ENCODE peak calls at places on chromosome 7, in eight cellular contexts. D is HEK293T, V is brain microvascular endothelial cell, A is Panc1, H is NCI-H82, E is fibroblast of the conjunctiva, C is NCI-H1417, S is bronchial epithelial cell. X is an unnamed sample.

GRCh38 chr7:156746891-156747290 is 106.3 kb downstream of the RNF32 start:
- DNase-seq in H (no peak), A (no peak), C (peak), D (no peak), S (peak), E (no peak), V (no peak), X (no peak)

GRCh38 chr7:15607541-15608210 is 45.9 kb upstream of the AGMO start:
- DNase-seq in E (no peak), D (no peak), A (no peak), C (no peak), H (no peak), S (no peak), V (no peak), X (no peak)

GRCh38 chr7:2760098-2760889 is 72.3 kb downstream of the AMZ1 start:
- DNase-seq in A (peak), D (peak), H (peak), E (no peak), C (peak), S (peak), V (peak), X (peak)

GRCh38 chr7:155374276-155375252 is 76.9 kb downstream of the INSIG1 start:
- DNase-seq in C (no peak), A (no peak), V (no peak), H (no peak), D (no peak), S (no peak), E (no peak), X (no peak)

GRCh38 chr7:93092757-93093370 is 24.9 kb downstream of the SAMD9 start:
- DNase-seq in V (peak), E (peak), S (peak), H (peak), C (peak), A (peak), D (peak), X (peak)

GRCh38 chr7:144454256-144455039 is 51.0 kb upstream of the NOBOX start:
- DNase-seq in H (peak), C (no peak), E (no peak), S (peak), A (no peak), V (no peak), D (no peak), X (peak)

GRCh38 chr7:42495251-42495650 is 258.2 kb upstream of the GLI3 start:
- DNase-seq in H (no peak), E (no peak), C (no peak), S (peak), D (no peak), A (no peak), V (no peak), X (no peak)

GRCh38 chr7:131591674-131592328 is 35.4 kb upstream of the PODXL start:
- DNase-seq in D (no peak), S (no peak), C (no peak), A (no peak), H (no peak), E (no peak), V (no peak), X (no peak)